ENCODE peak calls at places on chromosome 20, in four cellular contexts. One of them, this sample, is unnamed.

GRCh38 chr20:53163486-53163885 is 191.3 kb downstream of the TSHZ2 start:
- DNase-seq in coronary artery: no peak
- DNase-seq in natural killer cell: no peak
- DNase-seq in cardiac muscle cell: no peak
- DNase-seq in this sample: no peak

GRCh38 chr20:57795977-57796560 is 86.3 kb upstream of the PMEPA1 start:
- DNase-seq in natural killer cell: no peak
- DNase-seq in cardiac muscle cell: no peak
- DNase-seq in coronary artery: no peak
- DNase-seq in this sample: no peak

GRCh38 chr20:21710863-21711431 is 5.5 kb downstream of the PAX1 start:
- DNase-seq in coronary artery: no peak
- DNase-seq in natural killer cell: no peak
- DNase-seq in cardiac muscle cell: no peak
- DNase-seq in this sample: no peak

GRCh38 chr20:32870489-32870888 is 11.8 kb downstream of the EFCAB8 start:
- DNase-seq in natural killer cell: no peak
- DNase-seq in cardiac muscle cell: no peak
- DNase-seq in coronary artery: no peak
- DNase-seq in this sample: no peak

GRCh38 chr20:46688151-46689081 is 828 bp downstream of the TP53RK start:
- DNase-seq in natural killer cell: no peak
- DNase-seq in coronary artery: no peak
- DNase-seq in cardiac muscle cell: no peak
- DNase-seq in this sample: no peak

GRCh38 chr20:51560550-51561307 is 18.2 kb upstream of the NFATC2 start:
- DNase-seq in cardiac muscle cell: no peak
- DNase-seq in coronary artery: no peak
- DNase-seq in natural killer cell: no peak
- DNase-seq in this sample: no peak

GRCh38 chr20:22584630-22584921 is 204 bp upstream of the FOXA2 start:
- DNase-seq in cardiac muscle cell: no peak
- DNase-seq in coronary artery: no peak
- DNase-seq in natural killer cell: no peak
- DNase-seq in this sample: no peak

GRCh38 chr20:2136275-2136674 is 34.6 kb downstream of the STK35 start:
- DNase-seq in cardiac muscle cell: no peak
- DNase-seq in coronary artery: no peak
- DNase-seq in natural killer cell: no peak
- DNase-seq in this sample: no peak

GRCh38 chr20:32050851-32051556 is 1.0 kb upstream of the HCK start:
- DNase-seq in cardiac muscle cell: no peak
- DNase-seq in natural killer cell: no peak
- DNase-seq in coronary artery: no peak
- DNase-seq in this sample: no peak

GRCh38 chr20:4451487-4451886 is 270.2 kb upstream of the PRND start:
- DNase-seq in coronary artery: no peak
- DNase-seq in natural killer cell: no peak
- DNase-seq in cardiac muscle cell: no peak
- DNase-seq in this sample: no peak

GRCh38 chr20:54379893-54380292 is 95.5 kb upstream of the DOK5 start:
- DNase-seq in coronary artery: no peak
- DNase-seq in cardiac muscle cell: no peak
- DNase-seq in natural killer cell: no peak
- DNase-seq in this sample: no peak

GRCh38 chr20:50346372-50347347 is 156.0 kb downstream of the CEBPB start:
- DNase-seq in natural killer cell: no peak
- DNase-seq in coronary artery: peak
- DNase-seq in cardiac muscle cell: peak
- DNase-seq in this sample: no peak

GRCh38 chr20:41361757-41362747 is 4.6 kb downstream of the EMILIN3 start:
- DNase-seq in cardiac muscle cell: no peak
- DNase-seq in coronary artery: no peak
- DNase-seq in natural killer cell: no peak
- DNase-seq in this sample: no peak

GRCh38 chr20:6480328-6481030 is 287.0 kb upstream of the BMP2 start:
- DNase-seq in cardiac muscle cell: no peak
- DNase-seq in coronary artery: no peak
- DNase-seq in natural killer cell: no peak
- DNase-seq in this sample: no peak

GRCh38 chr20:63687419-63688233 is 8.8 kb upstream of the TNFRSF6B start:
- DNase-seq in coronary artery: no peak
- DNase-seq in cardiac muscle cell: no peak
- DNase-seq in natural killer cell: no peak
- DNase-seq in this sample: no peak

GRCh38 chr20:46461808-46462207 is 51.6 kb downstream of the ZNF334 start:
- DNase-seq in coronary artery: no peak
- DNase-seq in natural killer cell: no peak
- DNase-seq in cardiac muscle cell: no peak
- DNase-seq in this sample: no peak

GRCh38 chr20:3222635-3223600 is 13.6 kb downstream of the ITPA start:
- DNase-seq in natural killer cell: no peak
- DNase-seq in coronary artery: no peak
- DNase-seq in cardiac muscle cell: no peak
- DNase-seq in this sample: no peak

GRCh38 chr20:3796477-3797225 is 541 bp downstream of the CDC25B start:
- DNase-seq in natural killer cell: no peak
- DNase-seq in cardiac muscle cell: no peak
- DNase-seq in coronary artery: no peak
- DNase-seq in this sample: no peak

GRCh38 chr20:38601216-38602184 is at the start of gene ARHGAP40:
- DNase-seq in cardiac muscle cell: peak
- DNase-seq in natural killer cell: no peak
- DNase-seq in coronary artery: no peak
- DNase-seq in this sample: no peak

GRCh38 chr20:54557836-54558590 is 82.6 kb downstream of the DOK5 start:
- DNase-seq in natural killer cell: no peak
- DNase-seq in cardiac muscle cell: no peak
- DNase-seq in coronary artery: no peak
- DNase-seq in this sample: no peak

GRCh38 chr20:6678101-6678500 is 89.4 kb upstream of the BMP2 start:
- DNase-seq in natural killer cell: no peak
- DNase-seq in cardiac muscle cell: no peak
- DNase-seq in coronary artery: no peak
- DNase-seq in this sample: no peak

GRCh38 chr20:38825901-38826625 is 20.6 kb downstream of the PPP1R16B start:
- DNase-seq in cardiac muscle cell: peak
- DNase-seq in natural killer cell: no peak
- DNase-seq in coronary artery: no peak
- DNase-seq in this sample: no peak

GRCh38 chr20:37567671-37568588 is 40.3 kb upstream of the BLCAP start:
- DNase-seq in natural killer cell: no peak
- DNase-seq in coronary artery: no peak
- DNase-seq in cardiac muscle cell: peak
- DNase-seq in this sample: no peak

GRCh38 chr20:57030611-57031600 is 235.5 kb downstream of the BMP7 start:
- DNase-seq in cardiac muscle cell: peak
- DNase-seq in natural killer cell: no peak
- DNase-seq in coronary artery: no peak
- DNase-seq in this sample: no peak

GRCh38 chr20:59823860-59824259 is 109.6 kb downstream of the SYCP2 start:
- DNase-seq in cardiac muscle cell: no peak
- DNase-seq in coronary artery: peak
- DNase-seq in natural killer cell: no peak
- DNase-seq in this sample: no peak

GRCh38 chr20:53748821-53749402 is 155.3 kb upstream of the ZNF217 start:
- DNase-seq in natural killer cell: no peak
- DNase-seq in cardiac muscle cell: no peak
- DNase-seq in coronary artery: no peak
- DNase-seq in this sample: no peak

GRCh38 chr20:62670156-62670555 is 27.9 kb downstream of the SLCO4A1 start:
- DNase-seq in natural killer cell: no peak
- DNase-seq in cardiac muscle cell: no peak
- DNase-seq in coronary artery: no peak
- DNase-seq in this sample: no peak

GRCh38 chr20:11094196-11094595 is 420.4 kb upstream of the JAG1 start:
- DNase-seq in natural killer cell: no peak
- DNase-seq in cardiac muscle cell: no peak
- DNase-seq in coronary artery: no peak
- DNase-seq in this sample: no peak

GRCh38 chr20:11101696-11102095 is 427.9 kb upstream of the JAG1 start:
- DNase-seq in cardiac muscle cell: no peak
- DNase-seq in coronary artery: no peak
- DNase-seq in natural killer cell: no peak
- DNase-seq in this sample: no peak

GRCh38 chr20:11101243-11101642 is 427.4 kb upstream of the JAG1 start:
- DNase-seq in natural killer cell: no peak
- DNase-seq in coronary artery: no peak
- DNase-seq in cardiac muscle cell: no peak
- DNase-seq in this sample: no peak

GRCh38 chr20:11094711-11095110 is 420.9 kb upstream of the JAG1 start:
- DNase-seq in coronary artery: no peak
- DNase-seq in cardiac muscle cell: no peak
- DNase-seq in natural killer cell: no peak
- DNase-seq in this sample: no peak

DNA sequence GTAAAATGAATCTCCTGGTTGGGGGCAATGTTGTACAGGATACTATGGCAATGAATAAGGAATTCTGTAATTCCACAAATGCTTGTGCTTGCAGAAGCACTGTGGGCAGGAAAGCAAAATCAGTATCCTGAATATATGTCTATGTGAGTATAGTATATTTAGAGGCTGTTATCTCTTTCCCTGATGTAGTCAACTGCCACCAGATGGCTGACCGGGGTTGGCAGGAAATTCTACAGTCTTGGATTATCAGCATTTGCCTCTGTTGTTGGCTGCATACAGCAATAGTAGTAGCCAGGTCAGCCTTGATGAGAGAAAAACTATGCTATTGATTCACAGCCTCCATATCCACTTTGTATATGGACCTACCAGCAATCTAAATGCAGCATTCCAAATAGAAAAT is 425.1 kb upstream of the JAG1 start:
- DNase-seq in cardiac muscle cell: no peak
- DNase-seq in natural killer cell: no peak
- DNase-seq in coronary artery: no peak
- DNase-seq in this sample: no peak
- TF ChIP-seq CTCF in cardiac muscle cell: no peak
- TF ChIP-seq CTCF in natural killer cell: no peak
- TF ChIP-seq CTCF in coronary artery: no peak
- TF ChIP-seq CTCF in this sample: no peak

GRCh38 chr20:884983-885952 is 30.9 kb downstream of the ANGPT4 start:
- DNase-seq in natural killer cell: no peak
- DNase-seq in coronary artery: peak
- DNase-seq in cardiac muscle cell: peak
- DNase-seq in this sample: peak
- TF ChIP-seq CTCF in natural killer cell: no peak
- TF ChIP-seq CTCF in coronary artery: peak
- TF ChIP-seq CTCF in cardiac muscle cell: peak
- TF ChIP-seq CTCF in this sample: peak

DNA sequence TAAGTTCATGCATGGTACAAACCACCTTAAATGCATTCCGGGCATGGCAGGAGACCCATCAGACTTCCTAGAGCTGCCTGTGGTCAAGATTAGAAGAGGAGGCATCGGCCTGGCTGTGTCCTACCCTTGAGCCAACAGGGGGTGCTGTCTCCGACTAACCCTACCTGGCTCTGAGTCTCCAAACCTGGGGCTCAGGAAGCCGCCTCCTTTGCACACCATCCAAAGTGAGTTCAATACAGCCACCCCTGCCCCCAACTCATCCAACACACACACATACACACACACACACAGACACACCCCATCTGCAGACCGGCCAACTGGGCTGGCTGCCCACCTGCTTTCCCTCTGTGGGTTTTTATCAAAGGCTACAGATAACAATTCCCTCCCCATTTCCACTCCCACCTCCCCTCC is 77.0 kb downstream of the JPH2 start:
- DNase-seq in natural killer cell: no peak
- DNase-seq in cardiac muscle cell: no peak
- DNase-seq in coronary artery: peak
- DNase-seq in this sample: no peak
- TF ChIP-seq CTCF in natural killer cell: no peak
- TF ChIP-seq CTCF in cardiac muscle cell: peak
- TF ChIP-seq CTCF in coronary artery: no peak
- TF ChIP-seq CTCF in this sample: no peak

GRCh38 chr20:957544-957943 is 41.4 kb upstream of the ANGPT4 start:
- DNase-seq in coronary artery: no peak
- DNase-seq in cardiac muscle cell: no peak
- DNase-seq in natural killer cell: no peak
- DNase-seq in this sample: no peak
- TF ChIP-seq CTCF in coronary artery: no peak
- TF ChIP-seq CTCF in cardiac muscle cell: no peak
- TF ChIP-seq CTCF in natural killer cell: no peak
- TF ChIP-seq CTCF in this sample: peak

This sample was measured in neural crest cell.